ENCODE peak calls at places on chromosome 18, in four cellular contexts. I is AG04450; O is fibroblast of villous mesenchyme; T is CD8-positive, alpha-beta T cell. K is an unnamed sample.

GRCh38 chr18:55078289-55078916 is 119.1 kb upstream of the CCDC68 start:
- DNase-seq in I (no peak), O (no peak), T (no peak), K (peak; percentile 22)

GRCh38 chr18:30889582-30890301 is 152.8 kb downstream of the DSC3 start:
- DNase-seq in I (no peak), O (no peak), T (no peak), K (peak; percentile 10)

GRCh38 chr18:26442139-26442538 is 106.2 kb downstream of the KCTD1 start:
- DNase-seq in I (no peak), O (no peak), T (no peak), K (no peak)

GRCh38 chr18:80168982-80169381 is 59.9 kb downstream of the ADNP2 start:
- DNase-seq in I (no peak), O (no peak), T (no peak), K (no peak)

GRCh38 chr18:37574113-37574512 is 8.5 kb upstream of the CELF4 start:
- DNase-seq in I (no peak), O (no peak), T (no peak), K (no peak)

GRCh38 chr18:6561029-6561861 is 146.5 kb upstream of the L3MBTL4 start:
- DNase-seq in I (peak; percentile 6), O (peak; percentile 91), T (no peak), K (peak; percentile 92)

GRCh38 chr18:22544626-22545025 is 126.9 kb upstream of the CTAGE1 start:
- DNase-seq in I (no peak), O (peak; percentile 55), T (no peak), K (no peak)

GRCh38 chr18:53567935-53568574 is 656.4 kb downstream of the MBD2 start:
- DNase-seq in I (no peak), O (peak; percentile 18), T (no peak), K (peak; percentile 56)

DNA sequence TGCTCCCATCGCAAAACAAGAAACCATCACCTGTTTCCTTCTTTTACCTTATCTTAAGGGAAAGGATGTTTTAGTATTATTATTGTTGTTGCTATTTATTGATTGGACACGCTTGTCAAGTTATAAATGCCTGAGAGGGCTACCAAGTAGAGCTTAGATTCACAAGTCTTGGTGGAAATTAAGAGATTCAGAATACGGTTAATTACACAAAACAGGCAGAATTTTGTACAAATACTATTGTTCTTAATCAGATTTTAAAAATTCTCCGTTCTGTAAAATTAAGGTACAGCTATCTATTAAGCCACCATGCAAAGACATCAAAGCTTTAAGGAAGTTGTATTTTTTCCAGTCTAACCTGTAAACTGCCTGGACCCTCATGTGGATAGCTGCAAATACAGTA is 1.1 kb upstream of the ZNF521 start:
- DNase-seq in I (no peak), O (no peak), T (no peak), K (no peak)
- H3K4me3 ChIP-seq in I (peak overlapping the region; percentile 56), O (no peak overlapping the region), T (no peak overlapping the region), K (no peak overlapping the region)

DNA sequence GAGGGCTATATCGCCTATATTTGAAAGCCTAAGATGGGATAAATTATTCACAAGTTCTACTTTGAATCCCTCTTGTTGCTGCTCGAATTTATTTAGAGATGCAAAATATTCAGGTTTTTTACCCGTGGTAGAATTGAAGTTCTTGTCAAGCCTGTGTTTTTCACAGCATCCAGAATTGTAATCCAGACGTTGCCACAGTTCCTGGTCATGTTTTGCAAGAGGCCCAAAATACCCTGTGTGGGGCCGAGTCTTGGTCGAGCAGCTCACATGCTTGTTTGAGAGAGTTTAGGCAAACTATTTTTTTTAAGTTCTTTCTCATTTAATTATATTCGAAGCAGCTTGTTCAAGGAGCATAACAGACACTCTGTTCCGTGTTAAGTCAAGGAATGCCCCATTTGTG is 2.6 kb downstream of the SALL3 start:
- DNase-seq in I (no peak), O (no peak), T (no peak), K (no peak)
- H3K4me3 ChIP-seq in I (no peak overlapping the region), O (no peak overlapping the region), T (no peak overlapping the region), K (no peak overlapping the region)

GRCh38 chr18:75471850-75472249 is 44.3 kb upstream of the SMIM21 start:
- DNase-seq in I (no peak), O (no peak), T (no peak), K (no peak)
- H3K4me3 ChIP-seq in I (no peak overlapping the region), O (no peak overlapping the region), T (no peak overlapping the region), K (no peak overlapping the region)

DNA sequence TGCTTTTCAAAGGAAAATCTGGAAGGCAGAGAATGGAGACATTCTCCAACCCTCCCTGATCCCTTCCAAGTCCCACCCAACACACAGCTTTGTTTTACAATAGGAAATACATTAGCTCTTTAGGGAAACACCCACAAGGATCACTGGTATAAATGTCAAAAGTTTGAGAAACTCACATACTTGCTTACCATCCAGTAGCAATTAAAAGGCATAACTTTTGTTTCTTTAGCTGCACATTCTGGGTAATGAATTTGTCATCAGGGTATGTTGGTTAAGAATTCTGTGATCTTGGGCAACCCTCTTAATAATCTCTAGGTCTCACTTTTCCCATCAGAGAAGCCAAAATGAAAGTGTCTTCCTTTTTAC is 97.2 kb upstream of the SEC11C start:
- DNase-seq in I (no peak), O (peak; percentile 76), T (no peak), K (no peak)
- H3K4me3 ChIP-seq in I (no peak overlapping the region), O (no peak overlapping the region), T (no peak overlapping the region), K (no peak overlapping the region)

DNA sequence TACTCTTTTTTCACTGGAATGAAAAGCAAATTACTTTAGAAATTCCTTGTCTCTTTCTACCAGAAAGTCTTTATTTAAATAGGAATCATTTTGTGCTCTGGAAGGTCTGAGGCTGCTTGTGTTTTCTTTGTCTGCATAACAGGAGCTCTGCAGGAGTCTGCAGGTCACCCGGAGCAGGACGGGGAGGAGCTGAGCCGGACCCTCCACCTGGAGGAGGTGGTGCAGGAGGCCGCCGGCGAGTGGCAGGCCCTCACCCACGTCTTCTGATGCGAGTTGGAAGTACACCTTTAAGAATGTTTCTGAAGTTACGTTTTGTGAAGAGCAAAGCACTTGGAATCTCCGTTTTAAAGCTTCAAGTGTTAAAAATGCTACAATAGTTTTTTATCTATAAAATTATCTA is 145.7 kb downstream of the ZNF236 start:
- DNase-seq in I (no peak), O (no peak), T (no peak), K (no peak)
- H3K4me3 ChIP-seq in I (no peak overlapping the region), O (no peak overlapping the region), T (no peak overlapping the region), K (no peak overlapping the region)

GRCh38 chr18:78977627-78978271 is 1.9 kb upstream of the SALL3 start:
- DNase-seq in I (no peak), O (no peak), T (no peak), K (no peak)

GRCh38 chr18:78979682-78980278 is at the start of gene SALL3:
- DNase-seq in I (no peak), O (no peak), T (no peak), K (no peak)

GRCh38 chr18:78976697-78977626 is 2.7 kb upstream of the SALL3 start:
- DNase-seq in I (no peak), O (no peak), T (no peak), K (no peak)

GRCh38 chr18:78979058-78979680 is 449 bp upstream of the SALL3 start:
- DNase-seq in I (no peak), O (no peak), T (no peak), K (peak; percentile 6)

GRCh38 chr18:78978336-78979057 is 1.1 kb upstream of the SALL3 start:
- DNase-seq in I (no peak), O (no peak), T (no peak), K (no peak)
- H3K4me3 ChIP-seq in I (no peak overlapping the region), O (no peak overlapping the region), T (no peak overlapping the region), K (no peak overlapping the region)

GRCh38 chr18:62596145-62597005 is 73.5 kb downstream of the ZCCHC2 start:
- DNase-seq in I (no peak), O (no peak), T (no peak), K (peak; percentile 10)
- H3K4me3 ChIP-seq in I (peak overlapping the region; percentile 32), O (peak overlapping the region; percentile 34), T (no peak overlapping the region), K (peak overlapping the region; percentile 32)

DNA sequence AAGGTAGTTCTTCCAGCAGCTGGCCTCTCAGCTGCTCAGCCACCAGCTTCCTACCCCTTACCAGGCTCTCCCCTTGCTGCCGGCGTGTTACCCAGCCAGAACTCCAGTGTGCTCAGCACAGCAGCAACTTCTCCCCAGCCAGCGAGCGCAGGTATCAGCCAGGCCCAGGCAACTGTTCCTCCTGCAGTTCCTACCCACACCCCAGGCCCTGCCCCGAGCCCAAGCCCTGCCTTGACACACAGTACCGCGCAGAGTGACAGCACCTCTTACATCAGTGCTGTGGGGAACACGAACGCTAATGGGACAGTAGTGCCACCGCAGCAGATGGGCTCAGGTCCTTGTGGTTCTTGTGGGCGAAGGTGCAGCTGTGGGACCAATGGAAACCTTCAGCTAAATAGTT is 52.0 kb downstream of the ZCCHC2 start:
- DNase-seq in I (no peak), O (no peak), T (no peak), K (no peak)
- H3K4me3 ChIP-seq in I (no peak overlapping the region), O (no peak overlapping the region), T (no peak overlapping the region), K (no peak overlapping the region)

K was measured in choroid plexus epithelial cell.